ENCODE peak calls at places on chromosomes 3 and 15, in nine cellular contexts. R, M, S, K, T, A, W, Y and H are unnamed samples.

GRCh38 chr3:59606638-59607262 is 556.9 kb upstream of the CFAP20DC start:
- DNase-seq in S (no peak), W (no peak), R (no peak), A (no peak), M (no peak), T (no peak), K (no peak), Y (no peak), H (no peak)

GRCh38 chr3:120625199-120625598 is 29.1 kb downstream of the NDUFB4 start:
- DNase-seq in T (no peak), Y (no peak), M (no peak), A (no peak), W (no peak), K (no peak), S (no peak), R (no peak), H (no peak)

GRCh38 chr3:30530084-30530483 is 76.3 kb upstream of the TGFBR2 start:
- DNase-seq in R (no peak), W (no peak), A (no peak), T (no peak), S (no peak), K (no peak), M (no peak), Y (no peak), H (no peak)

GRCh38 chr3:160401301-160402095 is 2.0 kb downstream of the SMC4 start:
- DNase-seq in Y (no peak), K (no peak), R (no peak), W (no peak), A (peak), S (no peak), M (no peak), T (peak), H (no peak)

GRCh38 chr15:51234181-51234927 is 104.0 kb downstream of the CYP19A1 start:
- DNase-seq in R (no peak), W (no peak), M (no peak), S (no peak), Y (no peak), T (no peak), A (peak), K (no peak), H (no peak)

GRCh38 chr15:41286665-41287333 is 45.6 kb downstream of the OIP5 start:
- DNase-seq in A (peak), Y (no peak), K (no peak), T (no peak), S (no peak), M (no peak), W (no peak), R (no peak), H (no peak)

GRCh38 chr3:23612296-23612891 is 193.4 kb upstream of the UBE2E1 start:
- DNase-seq in Y (no peak), S (no peak), A (peak), W (no peak), M (no peak), K (no peak), R (no peak), T (no peak), H (no peak)

GRCh38 chr15:43121863-43122262 is 11.5 kb upstream of the TMEM62 start:
- DNase-seq in W (no peak), T (no peak), M (no peak), Y (no peak), S (no peak), R (no peak), A (no peak), K (no peak), H (no peak)

GRCh38 chr3:133476971-133477375 is 77.1 kb downstream of the BFSP2 start:
- DNase-seq in K (peak), M (no peak), Y (no peak), T (peak), A (no peak), S (no peak), R (no peak), W (peak), H (peak)

GRCh38 chr3:155001289-155002007 is 78.7 kb upstream of the MME start:
- DNase-seq in R (no peak), K (no peak), A (no peak), Y (no peak), W (no peak), S (no peak), M (no peak), T (no peak), H (no peak)

GRCh38 chr15:69468241-69469121 is 15.9 kb downstream of the RPLP1 start:
- DNase-seq in M (peak), R (peak), S (no peak), T (peak), Y (peak), K (no peak), A (no peak), W (peak), H (peak)

GRCh38 chr3:173465112-173465511 is 67.6 kb downstream of the NLGN1 start:
- DNase-seq in M (no peak), W (no peak), K (no peak), Y (no peak), S (no peak), T (no peak), A (peak), R (no peak), H (no peak)

GRCh38 chr15:82621970-82622369 is 25.2 kb downstream of the CPEB1 start:
- DNase-seq in T (no peak), Y (no peak), M (no peak), R (no peak), S (no peak), K (peak), W (no peak), A (no peak), H (no peak)

GRCh38 chr3:134423153-134423552 is 48.9 kb upstream of the AMOTL2 start:
- DNase-seq in R (no peak), A (no peak), S (no peak), M (no peak), T (peak), W (no peak), Y (no peak), K (peak), H (peak)

GRCh38 chr15:80942266-80942665 is 47.4 kb downstream of the MESD start:
- DNase-seq in K (no peak), S (no peak), A (no peak), T (no peak), W (no peak), M (no peak), R (no peak), Y (no peak), H (no peak)

GRCh38 chr15:75955720-75956119 is 52.0 kb downstream of the FBXO22 start:
- DNase-seq in Y (no peak), A (no peak), T (no peak), R (no peak), W (no peak), M (no peak), S (no peak), K (no peak), H (no peak)

GRCh38 chr3:127815641-127816605 is 6.4 kb downstream of the MGLL start:
- DNase-seq in M (no peak), A (no peak), R (no peak), W (no peak), S (no peak), K (no peak), Y (no peak), T (no peak), H (no peak)

GRCh38 chr15:94230886-94231727 is at the start of gene MCTP2:
- DNase-seq in M (peak), Y (peak), S (peak), T (peak), R (peak), W (peak), K (no peak), A (peak), H (peak)

GRCh38 chr15:72474912-72475601 is 927 bp downstream of the ARIH1 start:
- DNase-seq in T (peak), W (no peak), R (peak), S (peak), Y (peak), M (peak), A (peak), K (peak), H (peak)

GRCh38 chr3:128845695-128846491 is 33.5 kb upstream of the ACAD9 start:
- DNase-seq in R (peak), A (peak), Y (peak), K (peak), M (peak), S (peak), W (peak), T (peak), H (peak)

GRCh38 chr3:119148493-119149180 is 2.7 kb downstream of the TEX55 start:
- DNase-seq in K (no peak), R (no peak), W (no peak), Y (no peak), A (no peak), T (no peak), S (no peak), M (no peak), H (no peak)

GRCh38 chr3:192855434-192855833 is 62.2 kb downstream of the MB21D2 start:
- DNase-seq in Y (no peak), S (no peak), A (no peak), T (no peak), R (no peak), W (no peak), K (no peak), M (no peak), H (no peak)

GRCh38 chr3:17301271-17301670 is 416.5 kb downstream of the PLCL2 start:
- DNase-seq in K (no peak), W (no peak), A (no peak), T (no peak), M (no peak), Y (no peak), S (no peak), R (no peak), H (no peak)